ENCODE peak calls at places on chromosomes 2 and 18, in ten cellular contexts. I, O, U, Q, M, H, K, E, D and J are unnamed samples.

GRCh38 chr2:205722538-205722878 is 40.2 kb downstream of the NRP2 start:
- DNase-seq in K (no peak), H (no peak), U (no peak), D (no peak), I (no peak), Q (no peak), M (no peak), O (no peak), E (no peak), J (no peak)

GRCh38 chr18:10977042-10977441 is 172.3 kb downstream of the PIEZO2 start:
- DNase-seq in M (no peak), K (no peak), Q (no peak), U (no peak), I (no peak), D (no peak), E (no peak), H (no peak), O (no peak), J (no peak)

GRCh38 chr18:67514901-67515540 is 1.5 kb downstream of the DSEL start:
- DNase-seq in O (no peak), M (no peak), D (no peak), Q (no peak), U (no peak), K (no peak), H (no peak), E (no peak), I (no peak), J (no peak)

GRCh38 chr18:48412339-48412929 is 3.3 kb upstream of the ZBTB7C start:
- DNase-seq in H (no peak), D (peak), O (no peak), I (no peak), E (no peak), Q (no peak), U (peak), K (peak), M (peak), J (no peak)

GRCh38 chr2:219542931-219543595 is 546 bp downstream of the CHPF start:
- DNase-seq in M (no peak), H (no peak), E (no peak), Q (peak), K (no peak), O (no peak), U (no peak), D (peak), I (peak), J (no peak)

GRCh38 chr2:155368934-155369333 is 670.4 kb downstream of the KCNJ3 start:
- DNase-seq in I (peak), O (no peak), M (no peak), D (peak), K (no peak), E (no peak), Q (no peak), H (no peak), U (peak), J (no peak)

GRCh38 chr2:129892773-129893172 is 86.7 kb upstream of the RAB6C start:
- DNase-seq in O (no peak), E (no peak), M (no peak), U (no peak), I (no peak), H (no peak), K (no peak), Q (no peak), D (no peak), J (no peak)

GRCh38 chr2:171712051-171712450 is 24.8 kb downstream of the DYNC1I2 start:
- DNase-seq in Q (peak), K (no peak), U (no peak), O (peak), I (peak), H (no peak), E (no peak), D (peak), M (no peak), J (no peak)

GRCh38 chr2:109370399-109370990 is 241.5 kb downstream of the SH3RF3 start:
- DNase-seq in D (no peak), O (no peak), H (no peak), K (peak), E (no peak), Q (no peak), U (no peak), M (no peak), I (no peak), J (peak)

GRCh38 chr2:102660574-102660973 is 41.2 kb downstream of the SLC9A2 start:
- DNase-seq in E (no peak), U (no peak), Q (no peak), M (no peak), K (no peak), I (no peak), O (no peak), D (no peak), H (no peak), J (no peak)

GRCh38 chr2:130830538-130830937 is 6.2 kb upstream of the ARHGEF4 start:
- DNase-seq in H (no peak), K (no peak), Q (no peak), D (no peak), U (no peak), M (no peak), I (no peak), E (no peak), O (no peak), J (no peak)

GRCh38 chr2:240820607-240821428 is 799 bp upstream of the KIF1A start:
- DNase-seq in M (peak), K (peak), E (no peak), H (peak), D (no peak), O (no peak), U (no peak), Q (no peak), I (no peak), J (no peak)

GRCh38 chr2:55242617-55243016 is 10.1 kb downstream of the RPS27A start:
- DNase-seq in I (no peak), D (no peak), O (no peak), E (no peak), Q (no peak), K (no peak), H (no peak), M (no peak), U (no peak), J (no peak)

GRCh38 chr2:105782123-105782522 is 37.4 kb downstream of the NCK2 start:
- DNase-seq in I (no peak), K (no peak), D (no peak), Q (no peak), E (no peak), M (no peak), H (no peak), U (peak), O (no peak), J (no peak)

GRCh38 chr18:29041976-29042375 is 865.0 kb upstream of the CDH2 start:
- DNase-seq in Q (no peak), K (no peak), E (no peak), O (no peak), I (no peak), D (no peak), H (no peak), M (no peak), U (no peak), J (no peak)

GRCh38 chr2:181683518-181684453 is 3.5 kb upstream of the NEUROD1 start:
- DNase-seq in M (no peak), E (no peak), K (peak), U (no peak), H (no peak), Q (peak), I (peak), D (no peak), O (no peak), J (peak)

GRCh38 chr2:70923378-70924015 is 12.2 kb upstream of the ATP6V1B1 start:
- DNase-seq in O (no peak), I (no peak), M (no peak), Q (no peak), U (peak), K (peak), H (no peak), D (no peak), E (no peak), J (peak)